ENCODE peak calls at places on chromosomes 6 and 20, in eight cellular contexts. G is SJCRH30, K is SJSA1, P is IMR-90, X is K562, W is suprapubic skin, C is stomach, Z is neural progenitor cell. D is an unnamed sample.
A peak's percentile ranks its signal among the peaks of the same experiment; 100 is the strongest.

GRCh38 chr6:102387351-102388033 is 994.0 kb downstream of the GRIK2 start:
- DNase-seq in G (no peak), K (no peak), P (no peak), X (no peak), W (no peak), C (no peak), Z (no peak), D (no peak)

GRCh38 chr6:89134723-89135122 is 11.1 kb upstream of the PM20D2 start:
- DNase-seq in G (no peak), K (no peak), P (no peak), X (no peak), W (no peak), C (no peak), Z (no peak), D (no peak)

GRCh38 chr20:36074983-36075382 is 79.6 kb upstream of the EPB41L1 start:
- DNase-seq in G (peak; percentile 17), K (no peak), P (no peak), X (no peak), W (no peak), C (no peak), Z (no peak), D (no peak)

GRCh38 chr6:13635948-13636658 is 21.0 kb downstream of the NOL7 start:
- DNase-seq in G (no peak), K (no peak), P (no peak), X (no peak), W (no peak), C (no peak), Z (no peak), D (no peak)

GRCh38 chr6:49552596-49552995 is 2.1 kb downstream of the C6orf141 start:
- DNase-seq in G (no peak), K (no peak), P (no peak), X (no peak), W (no peak), C (no peak), Z (peak; percentile 41), D (no peak)

GRCh38 chr20:5719861-5720401 is 30.3 kb upstream of the SHLD1 start:
- DNase-seq in G (no peak), K (no peak), P (peak; percentile 65), X (peak; percentile 87), W (no peak), C (no peak), Z (no peak), D (no peak)

GRCh38 chr6:27893836-27894807 is 18.1 kb downstream of the OR2B2 start:
- DNase-seq in G (peak; percentile 88), K (peak; percentile 89), P (peak; percentile 94), X (peak; percentile 93), W (peak; percentile 90), C (peak; percentile 81), Z (peak; percentile 94), D (peak; percentile 83)

GRCh38 chr6:7108964-7109836 is 1.4 kb downstream of the RREB1 start:
- DNase-seq in G (peak; percentile 46), K (peak; percentile 42), P (peak; percentile 82), X (peak; percentile 80), W (peak; percentile 86), C (peak; percentile 57), Z (peak; percentile 59), D (peak; percentile 62)

GRCh38 chr20:9503530-9504251 is 10.7 kb upstream of the LAMP5 start:
- DNase-seq in G (no peak), K (peak; percentile 4), P (peak; percentile 45), X (peak; percentile 4), W (no peak), C (no peak), Z (peak; percentile 47), D (peak; percentile 50)

GRCh38 chr6:30951907-30952469 is 11.2 kb downstream of the MUCL3 start:
- DNase-seq in G (no peak), K (no peak), P (no peak), X (no peak), W (no peak), C (no peak), Z (no peak), D (no peak)

GRCh38 chr6:17585766-17586502 is 14.2 kb upstream of the FAM8A1 start:
- DNase-seq in G (no peak), K (no peak), P (no peak), X (no peak), W (no peak), C (no peak), Z (peak; percentile 8), D (peak; percentile 63)

GRCh38 chr6:44342052-44342451 is 398 bp upstream of the SPATS1 start:
- DNase-seq in G (no peak), K (no peak), P (no peak), X (peak; percentile 46), W (no peak), C (no peak), Z (no peak), D (no peak)

GRCh38 chr6:36283608-36284007 is 13.7 kb downstream of the PNPLA1 start:
- DNase-seq in G (no peak), K (no peak), P (no peak), X (no peak), W (no peak), C (no peak), Z (no peak), D (no peak)

GRCh38 chr6:36286858-36287257 is 17.0 kb downstream of the PNPLA1 start:
- DNase-seq in G (no peak), K (no peak), P (no peak), X (no peak), W (no peak), C (no peak), Z (no peak), D (no peak)

GRCh38 chr6:36284359-36284758 is 14.5 kb downstream of the PNPLA1 start:
- DNase-seq in G (no peak), K (no peak), P (no peak), X (no peak), W (no peak), C (no peak), Z (no peak), D (no peak)

GRCh38 chr6:36285797-36286196 is 15.9 kb downstream of the PNPLA1 start:
- DNase-seq in G (no peak), K (no peak), P (no peak), X (no peak), W (no peak), C (no peak), Z (no peak), D (no peak)

DNA sequence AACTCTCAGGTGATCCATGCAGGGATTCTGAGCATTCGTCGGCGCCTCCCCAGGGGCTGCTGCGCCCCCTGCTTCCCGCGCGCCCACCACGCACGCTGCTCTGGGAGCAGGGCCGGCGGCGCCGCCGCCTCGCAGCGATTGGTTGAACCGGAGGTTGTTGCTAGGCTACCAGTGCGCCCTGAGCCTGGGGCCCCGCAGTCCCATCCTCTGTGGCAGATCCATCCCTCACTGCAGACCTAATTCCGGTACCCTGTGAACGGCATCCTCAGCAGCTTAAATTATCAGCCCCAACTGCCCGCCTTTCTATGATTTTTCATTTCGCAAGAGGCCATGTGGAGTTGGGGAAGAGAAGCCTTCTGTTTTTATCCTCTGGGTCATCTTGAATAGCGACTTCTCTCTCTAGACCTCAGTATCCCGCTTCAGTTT is 15.3 kb downstream of the PNPLA1 start:
- DNase-seq in G (no peak), K (no peak), P (no peak), X (no peak), W (no peak), C (no peak), Z (peak; percentile 87), D (no peak)
- H3K27me3 ChIP-seq in G (no peaks in the 10 kb centered on the region), K (peaks cover 32% of the 10 kb centered on the region), P (peaks cover 64% of the 10 kb centered on the region), X (peaks cover 30% of the 10 kb centered on the region), W (peaks cover 29% of the 10 kb centered on the region), C (peaks cover 10% of the 10 kb centered on the region), Z (peaks cover 52% of the 10 kb centered on the region), D (peaks cover 25% of the 10 kb centered on the region)

DNA sequence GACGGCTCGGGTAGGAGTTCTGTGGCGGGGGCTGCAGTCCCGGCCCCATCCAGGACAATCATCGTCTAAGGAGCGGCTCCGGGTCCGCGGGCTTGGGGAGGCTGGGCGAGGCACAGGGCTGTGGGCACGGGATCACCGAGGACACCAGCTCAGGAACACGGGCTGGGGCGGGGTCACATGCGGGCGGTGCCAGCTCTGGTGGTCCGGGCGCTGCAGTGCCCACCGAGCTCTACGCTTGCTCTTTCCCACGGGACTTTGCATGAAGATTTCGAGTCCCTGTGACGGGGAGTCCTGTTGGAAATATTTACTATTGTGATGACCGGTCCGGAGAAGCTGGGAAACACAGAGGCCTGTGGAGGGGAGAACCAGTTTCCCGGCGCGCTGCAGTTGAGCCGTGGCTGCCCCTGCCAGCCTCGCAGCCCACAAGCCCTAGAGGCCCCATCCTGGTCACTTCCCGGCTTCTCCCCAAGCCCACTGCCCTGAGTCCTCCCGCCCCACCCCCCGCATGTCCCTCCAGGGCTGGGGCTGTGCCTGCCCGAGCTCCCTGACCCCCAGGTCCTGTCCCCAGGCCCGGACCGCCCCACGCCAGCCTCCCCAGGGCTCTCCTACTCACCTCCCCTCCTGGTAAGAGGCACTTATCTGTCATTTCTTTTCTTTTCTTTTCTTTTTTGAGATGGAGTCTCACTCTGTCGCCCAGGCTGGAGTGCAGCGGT is 20.7 kb downstream of the SLC17A9 start:
- DNase-seq in G (no peak), K (no peak), P (no peak), X (no peak), W (no peak), C (no peak), Z (no peak), D (no peak)
- H3K27me3 ChIP-seq in G (peaks cover 55% of the 10 kb centered on the region), K (peaks cover 78% of the 10 kb centered on the region), P (peaks cover 69% of the 10 kb centered on the region), X (peaks cover 93% of the 10 kb centered on the region), W (peaks cover 72% of the 10 kb centered on the region), C (peaks cover 77% of the 10 kb centered on the region), Z (peaks cover 58% of the 10 kb centered on the region), D (peaks cover 74% of the 10 kb centered on the region)

DNA sequence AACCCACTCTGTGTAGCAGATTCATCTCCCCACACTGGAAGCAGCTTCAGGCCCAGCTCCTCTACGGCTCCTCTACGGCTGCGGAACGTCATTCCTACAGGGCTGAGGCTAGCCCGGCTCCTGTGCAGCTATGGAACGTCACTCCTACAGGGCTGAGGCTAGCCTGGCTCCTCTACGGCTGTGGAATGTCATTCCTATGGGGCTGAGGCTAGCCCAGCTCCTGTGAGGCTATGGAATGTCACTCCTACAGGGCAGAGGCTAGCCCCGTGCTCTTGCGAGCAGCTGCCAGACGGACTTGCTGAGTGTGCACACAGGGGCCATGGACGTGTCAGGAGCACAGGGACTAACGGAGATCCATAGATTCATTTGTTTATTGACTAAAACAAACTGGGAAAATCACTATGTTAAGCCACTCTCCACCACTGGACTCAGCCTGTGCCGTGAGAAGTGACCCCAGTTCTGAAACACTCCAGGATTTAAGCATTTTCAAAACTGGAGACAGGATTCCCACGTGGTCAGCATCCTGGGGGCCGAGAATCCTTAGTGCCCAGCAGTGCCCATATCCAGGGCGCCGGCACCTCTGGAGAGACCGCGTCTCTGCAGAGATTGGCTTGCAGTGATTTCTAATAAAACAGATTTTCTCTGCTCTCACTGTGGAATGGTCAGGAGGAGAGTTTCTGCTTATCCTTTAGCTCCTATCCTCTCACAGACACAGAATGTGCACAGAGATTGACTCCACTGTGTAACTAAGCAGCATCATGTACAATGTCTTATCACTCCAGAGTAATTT is 5.0 kb downstream of the KCNQ2 start:
- DNase-seq in G (no peak), K (no peak), P (no peak), X (no peak), W (no peak), C (no peak), Z (no peak), D (no peak)
- H3K27me3 ChIP-seq in G (peaks cover 81% of the 10 kb centered on the region), K (peaks cover 97% of the 10 kb centered on the region), P (peaks cover 66% of the 10 kb centered on the region), X (peaks cover 94% of the 10 kb centered on the region), W (peaks cover 95% of the 10 kb centered on the region), C (peaks cover 68% of the 10 kb centered on the region), Z (no peaks in the 10 kb centered on the region), D (peaks cover 60% of the 10 kb centered on the region)

DNA sequence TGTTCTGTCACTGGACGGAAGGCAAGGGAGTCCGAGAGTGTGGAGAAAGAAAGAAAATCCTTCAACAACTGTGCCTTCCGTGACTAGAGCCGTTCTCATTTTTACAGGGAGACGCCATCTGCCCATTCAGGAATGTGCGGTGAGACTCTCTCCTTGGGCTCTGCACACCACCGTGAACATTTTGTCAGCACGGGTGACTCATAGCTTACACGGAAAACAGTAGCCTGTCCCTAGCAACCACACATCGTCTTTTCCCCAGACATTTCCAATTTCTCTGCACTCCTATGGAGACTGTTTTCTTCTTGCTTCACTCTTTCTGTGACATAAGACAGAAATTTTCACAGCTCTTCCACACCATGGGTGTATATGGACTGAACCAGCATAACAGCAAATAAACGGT is 55.1 kb downstream of the TBXT start:
- DNase-seq in G (peak; percentile 68), K (peak; percentile 87), P (peak; percentile 53), X (no peak), W (no peak), C (no peak), Z (no peak), D (no peak)
- H3K27me3 ChIP-seq in G (no peaks in the 10 kb centered on the region), K (no peaks in the 10 kb centered on the region), P (peaks cover 7% of the 10 kb centered on the region), X (peaks cover 18% of the 10 kb centered on the region), W (no peaks in the 10 kb centered on the region), C (peaks cover 4% of the 10 kb centered on the region), Z (no peaks in the 10 kb centered on the region), D (no peaks in the 10 kb centered on the region)

D was measured in lower lobe of right lung.